ENCODE peak calls at places on chromosomes 7 and 10, in four cellular contexts. E, I, G and J are unnamed samples.

GRCh38 chr10:69481280-69481679 is 30.0 kb downstream of the TSPAN15 start:
- DNase-seq in E (no peak), I (no peak), G (no peak), J (no peak)

GRCh38 chr10:123507298-123507697 is 158.9 kb upstream of the GPR26 start:
- DNase-seq in E (no peak), I (no peak), G (no peak), J (no peak)

GRCh38 chr7:37208528-37208927 is 240.1 kb downstream of the ELMO1 start:
- DNase-seq in E (peak; percentile 53), I (no peak), G (peak; percentile 26), J (peak; percentile 55)

GRCh38 chr10:89327803-89328441 is at the start of gene IFIT3:
- DNase-seq in E (peak; percentile 38), I (no peak), G (peak; percentile 62), J (no peak)

GRCh38 chr10:10745281-10745680 is 272.4 kb upstream of the CELF2 start:
- DNase-seq in E (no peak), I (no peak), G (no peak), J (peak; percentile 1)

GRCh38 chr10:70622541-70622940 is 20.0 kb upstream of the PRF1 start:
- DNase-seq in E (no peak), I (no peak), G (no peak), J (no peak)

GRCh38 chr10:89633484-89633883 is 11.6 kb downstream of the PANK1 start:
- DNase-seq in E (peak; percentile 45), I (no peak), G (no peak), J (no peak)

GRCh38 chr10:22693371-22693784 is 21.0 kb downstream of the PIP4K2A start:
- DNase-seq in E (no peak), I (no peak), G (no peak), J (no peak)

GRCh38 chr10:75565286-75566251 is 134.1 kb downstream of the LRMDA start:
- DNase-seq in E (peak; percentile 8), I (no peak), G (peak; percentile 32), J (no peak)

GRCh38 chr7:158475679-158476052 is 112.0 kb downstream of the PTPRN2 start:
- DNase-seq in E (no peak), I (no peak), G (no peak), J (no peak)

GRCh38 chr7:30351274-30351673 is 66.9 kb downstream of the ZNRF2 start:
- DNase-seq in E (no peak), I (no peak), G (no peak), J (no peak)

GRCh38 chr7:36400606-36401005 is 10.9 kb downstream of the ANLN start:
- DNase-seq in E (no peak), I (no peak), G (no peak), J (no peak)

GRCh38 chr10:63829020-63829419 is 307.8 kb downstream of the REEP3 start:
- DNase-seq in E (no peak), I (no peak), G (no peak), J (no peak)

GRCh38 chr10:110431659-110432058 is 66.0 kb upstream of the DUSP5 start:
- DNase-seq in E (no peak), I (no peak), G (no peak), J (no peak)

GRCh38 chr7:93378131-93378530 is 146.0 kb downstream of the VPS50 start:
- DNase-seq in E (no peak), I (no peak), G (no peak), J (no peak)

GRCh38 chr7:17492437-17492836 is 194.0 kb downstream of the AHR start:
- DNase-seq in E (no peak), I (no peak), G (peak; percentile 41), J (no peak)

GRCh38 chr7:28329616-28330373 is 82.5 kb upstream of the CREB5 start:
- DNase-seq in E (no peak), I (no peak), G (no peak), J (no peak)

GRCh38 chr10:69576334-69577011 is 3.3 kb upstream of the NEUROG3 start:
- DNase-seq in E (no peak), I (peak; percentile 63), G (no peak), J (no peak)

GRCh38 chr10:5271526-5271925 is 74.9 kb downstream of the AKR1C4 start:
- DNase-seq in E (no peak), I (no peak), G (no peak), J (no peak)

GRCh38 chr7:101952355-101953247 is 135.2 kb downstream of the CUX1 start:
- DNase-seq in E (no peak), I (no peak), G (no peak), J (no peak)

GRCh38 chr10:8502611-8503010 is 448.1 kb downstream of the GATA3 start:
- DNase-seq in E (no peak), I (no peak), G (no peak), J (no peak)

GRCh38 chr7:147492621-147493020 is 1097.9 kb upstream of the C7orf33 start:
- DNase-seq in E (no peak), I (no peak), G (no peak), J (no peak)

GRCh38 chr10:98408799-98409198 is 6.2 kb downstream of the PYROXD2 start:
- DNase-seq in E (no peak), I (no peak), G (no peak), J (no peak)

GRCh38 chr10:88165849-88166271 is 302.4 kb downstream of the PTEN start:
- DNase-seq in E (no peak), I (no peak), G (no peak), J (no peak)

GRCh38 chr7:156935250-156935649 is 14.3 kb upstream of the NOM1 start:
- DNase-seq in E (no peak), I (no peak), G (no peak), J (no peak)

GRCh38 chr10:115001506-115002381 is 63.7 kb downstream of the TRUB1 start:
- DNase-seq in E (no peak), I (no peak), G (peak; percentile 21), J (no peak)

GRCh38 chr7:140074780-140075179 is 12.0 kb upstream of the PARP12 start:
- DNase-seq in E (no peak), I (no peak), G (no peak), J (no peak)

GRCh38 chr7:15557186-15557585 is 4.6 kb downstream of the AGMO start:
- DNase-seq in E (no peak), I (no peak), G (no peak), J (no peak)

GRCh38 chr7:15556706-15557105 is 5.1 kb downstream of the AGMO start:
- DNase-seq in E (no peak), I (no peak), G (no peak), J (no peak)

GRCh38 chr7:15555385-15555859 is 6.4 kb downstream of the AGMO start:
- DNase-seq in E (peak; percentile 3), I (no peak), G (no peak), J (no peak)

GRCh38 chr7:15558747-15559146 is 3.1 kb downstream of the AGMO start:
- DNase-seq in E (no peak), I (no peak), G (no peak), J (no peak)

DNA sequence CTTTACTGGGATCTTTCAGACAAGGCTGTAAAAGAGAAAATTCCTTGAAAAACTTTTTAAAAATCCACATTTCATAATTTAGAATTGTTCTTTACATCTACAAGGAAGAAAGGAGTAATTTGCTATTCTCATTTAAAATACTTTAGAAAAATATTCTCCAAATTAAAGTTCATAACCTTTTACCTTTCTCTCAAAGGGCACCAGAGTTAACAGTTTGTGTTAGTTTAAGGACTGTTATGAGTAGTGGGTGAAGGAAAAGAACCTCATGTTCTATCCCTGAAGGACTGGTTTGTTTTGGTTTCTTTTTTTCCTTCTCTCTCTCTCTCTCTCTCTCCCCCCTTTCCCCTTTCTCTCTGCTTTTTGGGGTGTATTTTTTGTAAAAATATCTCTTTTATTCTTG is 4.1 kb downstream of the AGMO start:
- DNase-seq in E (no peak), I (no peak), G (no peak), J (no peak)
- H3K4me3 ChIP-seq in E (no peak overlapping the region), I (no peak overlapping the region), G (no peak overlapping the region), J (no peak overlapping the region)

DNA sequence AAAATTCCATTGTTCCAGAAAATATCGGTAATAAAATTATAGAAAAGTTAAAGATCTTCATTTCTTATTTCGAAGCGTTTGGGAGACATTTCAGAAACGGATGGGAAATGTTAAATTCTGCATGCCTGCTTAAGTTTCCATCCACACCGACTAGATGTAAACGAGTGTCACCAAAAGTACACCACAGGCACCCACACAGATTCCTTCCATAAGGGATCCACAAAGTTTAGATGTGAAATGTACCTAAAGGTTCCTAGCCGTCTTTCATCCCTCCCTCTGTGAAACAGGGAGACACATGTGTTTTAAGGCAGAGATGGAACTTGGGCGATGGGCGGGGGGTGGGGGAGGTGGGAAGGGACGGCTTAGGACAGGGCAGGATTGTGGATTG is 621 bp upstream of the CAV1 start:
- DNase-seq in E (no peak), I (no peak), G (no peak), J (no peak)
- H3K4me1 ChIP-seq in E (peaks cover 21% of the 10 kb centered on the region), I (peaks cover 10% of the 10 kb centered on the region), G (peaks cover 13% of the 10 kb centered on the region), J (no peaks in the 10 kb centered on the region)

GRCh38 chr10:25849971-25850370 is 84.1 kb upstream of the MYO3A start:
- DNase-seq in E (no peak), I (no peak), G (no peak), J (no peak)
- TF ChIP-seq SUZ12 in E (no peak), I (no peak), G (no peak), J (no peak)

DNA sequence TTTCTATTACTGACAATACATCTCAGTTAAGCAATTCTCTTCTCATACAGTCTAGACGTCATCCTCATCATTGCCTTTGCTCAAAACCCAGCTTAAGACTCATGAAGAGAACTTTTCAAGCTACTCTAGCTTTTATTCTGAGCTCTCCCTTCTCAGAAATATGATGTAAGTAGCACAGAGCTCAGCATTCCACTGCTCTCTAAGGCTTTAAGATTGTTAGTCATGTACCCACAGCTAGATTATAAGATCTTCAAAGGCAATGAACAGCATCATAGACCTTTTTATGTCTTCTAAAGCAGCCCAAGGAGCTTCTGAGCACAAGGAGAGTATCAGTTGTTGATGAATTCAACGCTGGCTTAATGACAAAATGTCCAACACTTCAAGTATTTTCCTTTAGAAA is 119.3 kb downstream of the NRP1 start:
- DNase-seq in E (no peak), I (no peak), G (no peak), J (no peak)
- H3K4me3 ChIP-seq in E (no peak overlapping the region), I (no peak overlapping the region), G (no peak overlapping the region), J (no peak overlapping the region)